ENCODE peak calls at places on chromosomes 1 and 21, in nine cellular contexts. One of them, this sample, is unnamed.

GRCh38 chr1:30900486-30900885 is 8.1 kb downstream of the SDC3 start:
- DNase-seq in K562: no peak
- DNase-seq in endothelial cell of umbilical vein: no peak
- DNase-seq in testis: no peak
- DNase-seq in uterus: no peak
- DNase-seq in ovary: no peak
- DNase-seq in gastrocnemius medialis: no peak
- DNase-seq in adrenal gland: no peak
- DNase-seq in A549: no peak
- DNase-seq in this sample: no peak

GRCh38 chr1:150596095-150596892 is 16.9 kb upstream of the MCL1 start:
- DNase-seq in A549: no peak
- DNase-seq in uterus: no peak
- DNase-seq in K562: no peak
- DNase-seq in ovary: no peak
- DNase-seq in adrenal gland: no peak
- DNase-seq in testis: no peak
- DNase-seq in endothelial cell of umbilical vein: no peak
- DNase-seq in gastrocnemius medialis: no peak
- DNase-seq in this sample: no peak

GRCh38 chr1:51344602-51345299 is 14.4 kb upstream of the TTC39A start:
- DNase-seq in gastrocnemius medialis: no peak
- DNase-seq in ovary: no peak
- DNase-seq in endothelial cell of umbilical vein: no peak
- DNase-seq in adrenal gland: no peak
- DNase-seq in K562: peak; percentile 68
- DNase-seq in A549: no peak
- DNase-seq in testis: peak; percentile 30
- DNase-seq in uterus: no peak
- DNase-seq in this sample: peak; percentile 54

GRCh38 chr1:53572802-53573148 is 113.6 kb downstream of the DMRTB1 start:
- DNase-seq in gastrocnemius medialis: no peak
- DNase-seq in endothelial cell of umbilical vein: peak; percentile 5
- DNase-seq in adrenal gland: no peak
- DNase-seq in ovary: no peak
- DNase-seq in testis: no peak
- DNase-seq in K562: no peak
- DNase-seq in uterus: no peak
- DNase-seq in A549: no peak
- DNase-seq in this sample: no peak

GRCh38 chr21:42113926-42114409 is 42.9 kb downstream of the UMODL1 start:
- DNase-seq in testis: no peak
- DNase-seq in ovary: no peak
- DNase-seq in K562: no peak
- DNase-seq in uterus: no peak
- DNase-seq in gastrocnemius medialis: peak; percentile 37
- DNase-seq in endothelial cell of umbilical vein: no peak
- DNase-seq in adrenal gland: peak; percentile 81
- DNase-seq in A549: peak; percentile 32
- DNase-seq in this sample: peak; percentile 81

GRCh38 chr1:205245096-205245495 is 17.4 kb downstream of the TMCC2 start:
- DNase-seq in gastrocnemius medialis: no peak
- DNase-seq in K562: no peak
- DNase-seq in endothelial cell of umbilical vein: no peak
- DNase-seq in testis: no peak
- DNase-seq in ovary: no peak
- DNase-seq in A549: no peak
- DNase-seq in uterus: no peak
- DNase-seq in adrenal gland: no peak
- DNase-seq in this sample: no peak

GRCh38 chr1:205301220-205301821 is 20.2 kb downstream of the NUAK2 start:
- DNase-seq in K562: no peak
- DNase-seq in adrenal gland: peak; percentile 26
- DNase-seq in A549: no peak
- DNase-seq in endothelial cell of umbilical vein: peak; percentile 62
- DNase-seq in testis: peak; percentile 86
- DNase-seq in uterus: no peak
- DNase-seq in ovary: peak; percentile 68
- DNase-seq in gastrocnemius medialis: no peak
- DNase-seq in this sample: peak; percentile 35

GRCh38 chr1:196467230-196467629 is 141.0 kb downstream of the KCNT2 start:
- DNase-seq in testis: no peak
- DNase-seq in endothelial cell of umbilical vein: no peak
- DNase-seq in A549: no peak
- DNase-seq in ovary: no peak
- DNase-seq in gastrocnemius medialis: no peak
- DNase-seq in adrenal gland: no peak
- DNase-seq in K562: no peak
- DNase-seq in uterus: no peak
- DNase-seq in this sample: no peak

GRCh38 chr1:194466706-194467105 is 1280.3 kb upstream of the B3GALT2 start:
- DNase-seq in testis: no peak
- DNase-seq in adrenal gland: no peak
- DNase-seq in ovary: no peak
- DNase-seq in A549: no peak
- DNase-seq in K562: no peak
- DNase-seq in uterus: no peak
- DNase-seq in gastrocnemius medialis: no peak
- DNase-seq in endothelial cell of umbilical vein: no peak
- DNase-seq in this sample: no peak

GRCh38 chr21:27422435-27422834 is 455.5 kb upstream of the ADAMTS5 start:
- DNase-seq in testis: no peak
- DNase-seq in gastrocnemius medialis: no peak
- DNase-seq in K562: no peak
- DNase-seq in A549: no peak
- DNase-seq in endothelial cell of umbilical vein: no peak
- DNase-seq in uterus: no peak
- DNase-seq in adrenal gland: no peak
- DNase-seq in ovary: no peak
- DNase-seq in this sample: no peak

DNA sequence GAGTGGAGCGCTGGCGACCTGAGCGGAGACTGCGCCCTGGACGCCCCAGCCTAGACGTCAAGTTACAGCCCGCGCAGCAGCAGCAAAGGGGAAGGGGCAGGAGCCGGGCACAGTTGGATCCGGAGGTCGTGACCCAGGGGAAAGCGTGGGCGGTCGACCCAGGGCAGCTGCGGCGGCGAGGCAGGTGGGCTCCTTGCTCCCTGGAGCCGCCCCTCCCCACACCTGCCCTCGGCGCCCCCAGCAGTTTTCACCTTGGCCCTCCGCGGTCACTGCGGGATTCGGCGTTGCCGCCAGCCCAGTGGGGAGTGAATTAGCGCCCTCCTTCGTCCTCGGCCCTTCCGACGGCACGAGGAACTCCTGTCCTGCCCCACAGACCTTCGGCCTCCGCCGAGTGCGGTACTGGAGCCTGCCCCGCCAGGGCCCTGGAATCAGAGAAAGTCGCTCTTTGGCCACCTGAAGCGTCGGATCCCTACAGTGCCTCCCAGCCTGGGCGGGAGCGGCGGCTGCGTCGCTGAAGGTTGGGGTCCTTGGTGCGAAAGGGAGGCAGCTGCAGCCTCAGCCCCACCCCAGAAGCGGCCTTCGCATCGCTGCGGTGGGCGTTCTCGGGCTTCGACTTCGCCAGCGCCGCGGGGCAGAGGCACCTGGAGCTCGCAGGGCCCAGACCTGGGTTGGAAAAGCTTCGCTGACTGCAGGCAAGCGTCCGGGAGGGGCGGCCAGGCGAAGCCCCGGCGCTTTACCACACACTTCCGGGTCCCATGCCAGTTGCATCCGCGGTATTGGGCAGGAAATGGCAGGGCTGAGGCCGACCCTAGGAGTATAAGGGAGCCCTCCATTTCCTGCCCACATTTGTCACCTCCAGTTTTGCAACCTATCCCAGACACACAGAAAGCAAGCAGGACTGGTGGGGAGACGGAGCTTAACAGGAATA is 4.2 kb downstream of the TFAP2E start:
- DNase-seq in testis: peak; percentile 35
- DNase-seq in gastrocnemius medialis: no peak
- DNase-seq in K562: no peak
- DNase-seq in A549: no peak
- DNase-seq in adrenal gland: no peak
- DNase-seq in uterus: no peak
- DNase-seq in ovary: no peak
- DNase-seq in endothelial cell of umbilical vein: peak; percentile 37
- DNase-seq in this sample: peak; percentile 52
- H3K4me3 ChIP-seq in testis: peak overlapping the region; percentile 40
- H3K4me3 ChIP-seq in gastrocnemius medialis: peak overlapping the region; percentile 51
- H3K4me3 ChIP-seq in K562: no peak overlapping the region
- H3K4me3 ChIP-seq in A549: no peak overlapping the region
- H3K4me3 ChIP-seq in adrenal gland: no peak overlapping the region
- H3K4me3 ChIP-seq in uterus: peak overlapping the region; percentile 25
- H3K4me3 ChIP-seq in ovary: peak overlapping the region; percentile 29
- H3K4me3 ChIP-seq in endothelial cell of umbilical vein: no peak overlapping the region
- H3K4me3 ChIP-seq in this sample: peak overlapping the region; percentile 41

DNA sequence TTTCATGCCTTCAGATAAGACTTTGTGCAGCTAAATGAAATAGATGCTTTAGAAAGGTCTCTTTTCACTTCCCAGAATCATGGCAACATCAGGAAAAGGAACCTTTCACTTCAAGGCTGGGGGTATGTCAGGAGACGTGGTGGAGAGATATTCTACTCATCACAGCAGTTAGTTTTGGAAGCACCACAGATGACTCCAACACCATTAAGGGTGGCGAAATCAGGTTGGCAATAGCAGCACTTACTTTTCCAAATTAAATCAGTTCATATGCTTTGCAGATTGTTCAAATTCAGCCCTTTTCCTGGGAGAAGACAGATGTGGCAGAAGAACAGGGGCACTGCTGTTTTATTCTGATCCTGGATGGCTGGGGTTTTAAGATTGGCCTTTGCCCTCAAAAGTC is 79.0 kb downstream of the RUNX1 start:
- DNase-seq in uterus: no peak
- DNase-seq in A549: no peak
- DNase-seq in endothelial cell of umbilical vein: no peak
- DNase-seq in testis: no peak
- DNase-seq in adrenal gland: no peak
- DNase-seq in ovary: no peak
- DNase-seq in gastrocnemius medialis: no peak
- DNase-seq in K562: no peak
- DNase-seq in this sample: no peak
- TF ChIP-seq POLR2A in uterus: no peak
- TF ChIP-seq POLR2A in A549: no peak
- TF ChIP-seq POLR2A in endothelial cell of umbilical vein: no peak
- TF ChIP-seq POLR2A in testis: no peak
- TF ChIP-seq POLR2A in adrenal gland: no peak
- TF ChIP-seq POLR2A in ovary: no peak
- TF ChIP-seq POLR2A in gastrocnemius medialis: no peak
- TF ChIP-seq POLR2A in K562: no peak
- TF ChIP-seq POLR2A in this sample: no peak

GRCh38 chr1:27574001-27574781 is 29.8 kb downstream of the AHDC1 start:
- DNase-seq in adrenal gland: no peak
- DNase-seq in uterus: peak; percentile 43
- DNase-seq in testis: no peak
- DNase-seq in A549: no peak
- DNase-seq in K562: no peak
- DNase-seq in endothelial cell of umbilical vein: no peak
- DNase-seq in ovary: peak; percentile 53
- DNase-seq in gastrocnemius medialis: peak; percentile 29
- DNase-seq in this sample: no peak
- H3K4me3 ChIP-seq in adrenal gland: no peak overlapping the region
- H3K4me3 ChIP-seq in uterus: no peak overlapping the region
- H3K4me3 ChIP-seq in testis: no peak overlapping the region
- H3K4me3 ChIP-seq in A549: peak overlapping the region; percentile 75
- H3K4me3 ChIP-seq in K562: no peak overlapping the region
- H3K4me3 ChIP-seq in endothelial cell of umbilical vein: no peak overlapping the region
- H3K4me3 ChIP-seq in ovary: no peak overlapping the region
- H3K4me3 ChIP-seq in gastrocnemius medialis: peak overlapping the region; percentile 66
- H3K4me3 ChIP-seq in this sample: no peak overlapping the region

DNA sequence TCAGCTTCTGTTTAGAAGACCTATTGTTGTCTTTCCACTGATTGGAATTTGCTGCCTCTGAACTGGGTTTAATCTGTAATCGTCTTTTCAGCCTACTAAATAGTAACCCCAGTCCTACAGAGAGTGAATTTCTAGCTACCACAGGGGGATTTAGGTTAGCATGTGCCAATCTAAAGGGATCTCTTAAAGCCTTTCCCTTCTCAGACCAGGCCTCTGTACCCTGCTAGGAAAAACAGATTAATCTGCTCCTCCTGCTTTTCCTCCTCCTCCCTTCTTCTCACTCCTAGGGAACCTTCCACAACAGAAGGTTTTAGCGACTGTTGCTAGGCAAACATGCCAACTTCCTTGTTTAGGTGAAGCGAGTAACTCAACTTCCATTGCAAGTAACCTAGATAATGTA is 1.3 kb upstream of the RC3H1 start:
- DNase-seq in gastrocnemius medialis: no peak
- DNase-seq in adrenal gland: no peak
- DNase-seq in A549: peak; percentile 34
- DNase-seq in ovary: no peak
- DNase-seq in uterus: peak; percentile 22
- DNase-seq in endothelial cell of umbilical vein: peak; percentile 64
- DNase-seq in testis: no peak
- DNase-seq in K562: peak; percentile 57
- DNase-seq in this sample: no peak
- TF ChIP-seq POLR2A in gastrocnemius medialis: no peak
- TF ChIP-seq POLR2A in adrenal gland: no peak
- TF ChIP-seq POLR2A in A549: no peak
- TF ChIP-seq POLR2A in ovary: no peak
- TF ChIP-seq POLR2A in uterus: no peak
- TF ChIP-seq POLR2A in endothelial cell of umbilical vein: no peak
- TF ChIP-seq POLR2A in testis: no peak
- TF ChIP-seq POLR2A in K562: no peak
- TF ChIP-seq POLR2A in this sample: no peak

GRCh38 chr1:186536272-186536905 is 75.5 kb upstream of the PDC start:
- DNase-seq in adrenal gland: no peak
- DNase-seq in A549: no peak
- DNase-seq in testis: no peak
- DNase-seq in ovary: no peak
- DNase-seq in endothelial cell of umbilical vein: no peak
- DNase-seq in uterus: no peak
- DNase-seq in gastrocnemius medialis: no peak
- DNase-seq in K562: no peak
- DNase-seq in this sample: no peak
- H3K4me3 ChIP-seq in adrenal gland: no peak overlapping the region
- H3K4me3 ChIP-seq in A549: no peak overlapping the region
- H3K4me3 ChIP-seq in testis: no peak overlapping the region
- H3K4me3 ChIP-seq in ovary: no peak overlapping the region
- H3K4me3 ChIP-seq in endothelial cell of umbilical vein: no peak overlapping the region
- H3K4me3 ChIP-seq in uterus: no peak overlapping the region
- H3K4me3 ChIP-seq in gastrocnemius medialis: no peak overlapping the region
- H3K4me3 ChIP-seq in K562: no peak overlapping the region
- H3K4me3 ChIP-seq in this sample: no peak overlapping the region

This sample was measured in right lobe of liver.